ENCODE peak calls at places on chromosomes 7 and 10, in six cellular contexts. One of them, this sample, is unnamed.

GRCh38 chr10:541750-542371 is 147.6 kb downstream of the DIP2C start:
- DNase-seq in mucosa of gallbladder: no peak
- DNase-seq in iris pigment epithelial cell: no peak
- DNase-seq in KBM-7: no peak
- DNase-seq in A172: no peak
- DNase-seq in hippocampal formation: no peak
- DNase-seq in this sample: no peak

GRCh38 chr7:2108501-2109250 is 124.1 kb downstream of the MAD1L1 start:
- DNase-seq in iris pigment epithelial cell: no peak
- DNase-seq in A172: no peak
- DNase-seq in KBM-7: no peak
- DNase-seq in hippocampal formation: peak; percentile 89
- DNase-seq in mucosa of gallbladder: no peak
- DNase-seq in this sample: no peak

GRCh38 chr7:134963031-134963430 is 23.3 kb upstream of the AGBL3 start:
- DNase-seq in KBM-7: no peak
- DNase-seq in A172: no peak
- DNase-seq in iris pigment epithelial cell: no peak
- DNase-seq in hippocampal formation: no peak
- DNase-seq in mucosa of gallbladder: no peak
- DNase-seq in this sample: no peak

GRCh38 chr7:72785166-72785955 is 42.6 kb downstream of the TYW1B start:
- DNase-seq in mucosa of gallbladder: no peak
- DNase-seq in A172: no peak
- DNase-seq in hippocampal formation: no peak
- DNase-seq in KBM-7: no peak
- DNase-seq in iris pigment epithelial cell: peak; percentile 49
- DNase-seq in this sample: no peak

GRCh38 chr7:100435401-100436304 is 644 bp downstream of the PPP1R35 start:
- DNase-seq in A172: peak; percentile 13
- DNase-seq in mucosa of gallbladder: peak; percentile 34
- DNase-seq in hippocampal formation: no peak
- DNase-seq in iris pigment epithelial cell: peak; percentile 38
- DNase-seq in KBM-7: peak; percentile 34
- DNase-seq in this sample: peak; percentile 48

GRCh38 chr7:6106140-6106904 is 75.1 kb downstream of the ANKRD61 start:
- DNase-seq in iris pigment epithelial cell: peak; percentile 55
- DNase-seq in A172: peak; percentile 46
- DNase-seq in hippocampal formation: peak; percentile 3
- DNase-seq in mucosa of gallbladder: no peak
- DNase-seq in KBM-7: peak; percentile 69
- DNase-seq in this sample: peak; percentile 22

GRCh38 chr10:76108563-76108962 is 677.1 kb downstream of the LRMDA start:
- DNase-seq in KBM-7: no peak
- DNase-seq in mucosa of gallbladder: no peak
- DNase-seq in iris pigment epithelial cell: no peak
- DNase-seq in A172: no peak
- DNase-seq in hippocampal formation: no peak
- DNase-seq in this sample: no peak

GRCh38 chr7:102992820-102993531 is 80.2 kb downstream of the LRRC17 start:
- DNase-seq in hippocampal formation: peak; percentile 61
- DNase-seq in KBM-7: peak; percentile 73
- DNase-seq in iris pigment epithelial cell: peak; percentile 93
- DNase-seq in mucosa of gallbladder: peak; percentile 33
- DNase-seq in A172: peak; percentile 87
- DNase-seq in this sample: no peak

GRCh38 chr7:75039166-75039565 is 34.4 kb downstream of the RCC1L start:
- DNase-seq in mucosa of gallbladder: no peak
- DNase-seq in iris pigment epithelial cell: peak; percentile 32
- DNase-seq in A172: peak; percentile 60
- DNase-seq in KBM-7: no peak
- DNase-seq in hippocampal formation: no peak
- DNase-seq in this sample: no peak

GRCh38 chr7:116653204-116653603 is 18.8 kb upstream of the MET start:
- DNase-seq in hippocampal formation: no peak
- DNase-seq in A172: peak; percentile 87
- DNase-seq in mucosa of gallbladder: no peak
- DNase-seq in KBM-7: peak; percentile 47
- DNase-seq in iris pigment epithelial cell: peak; percentile 89
- DNase-seq in this sample: no peak

GRCh38 chr7:120941064-120941463 is 9.5 kb upstream of the ING3 start:
- DNase-seq in A172: peak; percentile 10
- DNase-seq in iris pigment epithelial cell: no peak
- DNase-seq in mucosa of gallbladder: no peak
- DNase-seq in hippocampal formation: no peak
- DNase-seq in KBM-7: peak; percentile 23
- DNase-seq in this sample: no peak

GRCh38 chr7:13628231-13629001 is 361.1 kb downstream of the ETV1 start:
- DNase-seq in KBM-7: no peak
- DNase-seq in iris pigment epithelial cell: peak; percentile 29
- DNase-seq in A172: peak; percentile 67
- DNase-seq in mucosa of gallbladder: no peak
- DNase-seq in hippocampal formation: no peak
- DNase-seq in this sample: no peak

GRCh38 chr7:2272031-2272430 is 30.0 kb downstream of the NUDT1 start:
- DNase-seq in hippocampal formation: no peak
- DNase-seq in A172: no peak
- DNase-seq in KBM-7: no peak
- DNase-seq in mucosa of gallbladder: no peak
- DNase-seq in iris pigment epithelial cell: no peak
- DNase-seq in this sample: no peak

GRCh38 chr7:140179339-140179738 is 2.6 kb upstream of the KDM7A start:
- DNase-seq in mucosa of gallbladder: no peak
- DNase-seq in A172: no peak
- DNase-seq in KBM-7: no peak
- DNase-seq in hippocampal formation: no peak
- DNase-seq in iris pigment epithelial cell: no peak
- DNase-seq in this sample: no peak

GRCh38 chr7:2795906-2796305 is 48.2 kb downstream of the GNA12 start:
- DNase-seq in mucosa of gallbladder: no peak
- DNase-seq in KBM-7: no peak
- DNase-seq in iris pigment epithelial cell: no peak
- DNase-seq in hippocampal formation: no peak
- DNase-seq in A172: no peak
- DNase-seq in this sample: no peak

GRCh38 chr10:124052561-124052960 is 40.8 kb downstream of the CHST15 start:
- DNase-seq in iris pigment epithelial cell: no peak
- DNase-seq in mucosa of gallbladder: no peak
- DNase-seq in A172: no peak
- DNase-seq in hippocampal formation: no peak
- DNase-seq in KBM-7: no peak
- DNase-seq in this sample: no peak

GRCh38 chr10:24465124-24465874 is 256.4 kb downstream of the KIAA1217 start:
- DNase-seq in KBM-7: no peak
- DNase-seq in hippocampal formation: no peak
- DNase-seq in A172: peak; percentile 72
- DNase-seq in iris pigment epithelial cell: peak; percentile 86
- DNase-seq in mucosa of gallbladder: peak; percentile 36
- DNase-seq in this sample: no peak

GRCh38 chr10:36779238-36779846 is 346.1 kb upstream of the ANKRD30A start:
- DNase-seq in A172: peak; percentile 66
- DNase-seq in mucosa of gallbladder: peak; percentile 25
- DNase-seq in hippocampal formation: peak; percentile 83
- DNase-seq in KBM-7: peak; percentile 65
- DNase-seq in iris pigment epithelial cell: peak; percentile 78
- DNase-seq in this sample: no peak

GRCh38 chr7:127713006-127713405 is 61.0 kb downstream of the SND1 start:
- DNase-seq in KBM-7: no peak
- DNase-seq in A172: no peak
- DNase-seq in mucosa of gallbladder: no peak
- DNase-seq in hippocampal formation: no peak
- DNase-seq in iris pigment epithelial cell: no peak
- DNase-seq in this sample: no peak

GRCh38 chr10:110221721-110222261 is 14.4 kb downstream of the MXI1 start:
- DNase-seq in iris pigment epithelial cell: peak; percentile 95
- DNase-seq in A172: peak; percentile 83
- DNase-seq in hippocampal formation: peak; percentile 87
- DNase-seq in mucosa of gallbladder: peak; percentile 74
- DNase-seq in KBM-7: peak; percentile 81
- DNase-seq in this sample: peak; percentile 75

GRCh38 chr7:885261-885892 is 9.0 kb downstream of the GET4 start:
- DNase-seq in hippocampal formation: no peak
- DNase-seq in mucosa of gallbladder: no peak
- DNase-seq in KBM-7: no peak
- DNase-seq in iris pigment epithelial cell: no peak
- DNase-seq in A172: no peak
- DNase-seq in this sample: no peak

GRCh38 chr7:83934118-83934734 is 260.4 kb downstream of the SEMA3A start:
- DNase-seq in mucosa of gallbladder: no peak
- DNase-seq in iris pigment epithelial cell: peak; percentile 5
- DNase-seq in hippocampal formation: peak; percentile 22
- DNase-seq in KBM-7: no peak
- DNase-seq in A172: no peak
- DNase-seq in this sample: no peak

GRCh38 chr7:157043745-157044144 is 33.3 kb upstream of the MNX1 start:
- DNase-seq in mucosa of gallbladder: no peak
- DNase-seq in KBM-7: no peak
- DNase-seq in iris pigment epithelial cell: peak; percentile 9
- DNase-seq in A172: no peak
- DNase-seq in hippocampal formation: no peak
- DNase-seq in this sample: no peak

GRCh38 chr10:14478639-14479038 is 147.9 kb upstream of the FRMD4A start:
- DNase-seq in hippocampal formation: peak; percentile 92
- DNase-seq in KBM-7: peak; percentile 56
- DNase-seq in iris pigment epithelial cell: peak; percentile 64
- DNase-seq in A172: peak; percentile 90
- DNase-seq in mucosa of gallbladder: peak; percentile 66
- DNase-seq in this sample: no peak